ENCODE peak calls at places on chromosome 9, in eight cellular contexts. E is kidney; L is colonic mucosa; A is H1; S is heart right ventricle; C is effector memory CD4-positive, alpha-beta T cell; H is neuronal stem cell; F is left ventricle myocardium inferior. Z is an unnamed sample.

GRCh38 chr9:24045150-24045549 is 219.1 kb upstream of the ELAVL2 start:
- DNase-seq in E (no peak), L (no peak), A (no peak), S (no peak), C (no peak), H (no peak), F (no peak), Z (no peak)

GRCh38 chr9:111966324-111966723 is 69.7 kb downstream of the UGCG start:
- DNase-seq in E (no peak), L (no peak), A (no peak), S (no peak), C (no peak), H (no peak), F (no peak), Z (no peak)

GRCh38 chr9:31908891-31909480 is 475.5 kb upstream of the ACO1 start:
- DNase-seq in E (no peak), L (no peak), A (no peak), S (no peak), C (no peak), H (no peak), F (no peak), Z (no peak)

GRCh38 chr9:35350212-35350611 is 139.7 kb upstream of the RUSC2 start:
- DNase-seq in E (no peak), L (no peak), A (no peak), S (no peak), C (no peak), H (no peak), F (no peak), Z (no peak)

GRCh38 chr9:70962761-70963445 is 158.5 kb downstream of the TRPM3 start:
- DNase-seq in E (no peak), L (no peak), A (no peak), S (no peak), C (no peak), H (no peak), F (no peak), Z (peak; percentile 40)

GRCh38 chr9:93130861-93131481 is 3.1 kb downstream of the NINJ1 start:
- DNase-seq in E (no peak), L (no peak), A (no peak), S (no peak), C (no peak), H (no peak), F (peak; percentile 58), Z (no peak)

GRCh38 chr9:95516221-95516735 is 493 bp downstream of the PTCH1 start:
- DNase-seq in E (peak; percentile 68), L (no peak), A (no peak), S (no peak), C (no peak), H (no peak), F (no peak), Z (no peak)

GRCh38 chr9:116713266-116713665 is 26.2 kb downstream of the TRIM32 start:
- DNase-seq in E (no peak), L (no peak), A (no peak), S (no peak), C (no peak), H (no peak), F (no peak), Z (no peak)

GRCh38 chr9:20355022-20355421 is 267.3 kb downstream of the MLLT3 start:
- DNase-seq in E (no peak), L (no peak), A (no peak), S (no peak), C (no peak), H (no peak), F (no peak), Z (peak; percentile 78)

GRCh38 chr9:28365020-28365640 is 791.8 kb upstream of the C9orf72 start:
- DNase-seq in E (no peak), L (no peak), A (peak; percentile 29), S (no peak), C (no peak), H (peak; percentile 21), F (no peak), Z (no peak)

GRCh38 chr9:71683598-71684235 is 84.6 kb downstream of the CEMIP2 start:
- DNase-seq in E (no peak), L (no peak), A (peak; percentile 51), S (no peak), C (no peak), H (peak; percentile 18), F (no peak), Z (peak; percentile 31)

GRCh38 chr9:109012876-109013677 is at the start of gene CTNNAL1:
- DNase-seq in E (peak; percentile 98), L (peak; percentile 97), A (peak; percentile 71), S (peak; percentile 95), C (peak; percentile 83), H (peak; percentile 87), F (peak; percentile 97), Z (peak; percentile 87)

GRCh38 chr9:104682642-104683041 is 11.7 kb upstream of the OR13D1 start:
- DNase-seq in E (no peak), L (no peak), A (no peak), S (no peak), C (no peak), H (peak; percentile 38), F (no peak), Z (peak; percentile 16)

GRCh38 chr9:69975681-69976080 is 68.0 kb upstream of the MAMDC2 start:
- DNase-seq in E (no peak), L (no peak), A (no peak), S (no peak), C (no peak), H (no peak), F (no peak), Z (peak; percentile 63)

GRCh38 chr9:74672237-74672636 is 175.1 kb downstream of the RORB start:
- DNase-seq in E (no peak), L (no peak), A (no peak), S (no peak), C (no peak), H (no peak), F (no peak), Z (no peak)

GRCh38 chr9:129237195-129237611 is 59.1 kb upstream of the IER5L start:
- DNase-seq in E (peak; percentile 43), L (no peak), A (no peak), S (no peak), C (peak; percentile 23), H (no peak), F (no peak), Z (peak; percentile 59)

GRCh38 chr9:74275872-74276508 is 221.1 kb upstream of the RORB start:
- DNase-seq in E (peak; percentile 72), L (no peak), A (no peak), S (no peak), C (no peak), H (no peak), F (no peak), Z (no peak)

GRCh38 chr9:133715866-133716563 is 22.1 kb downstream of the SARDH start:
- DNase-seq in E (peak; percentile 79), L (no peak), A (no peak), S (no peak), C (no peak), H (no peak), F (no peak), Z (peak; percentile 27)

GRCh38 chr9:93635186-93636107 is 59.1 kb downstream of the PHF2 start:
- DNase-seq in E (no peak), L (no peak), A (no peak), S (no peak), C (no peak), H (no peak), F (no peak), Z (no peak)

GRCh38 chr9:93676310-93677054 is 100.1 kb downstream of the PHF2 start:
- DNase-seq in E (peak; percentile 54), L (no peak), A (no peak), S (peak; percentile 3), C (no peak), H (no peak), F (peak; percentile 7), Z (no peak)

GRCh38 chr9:556199-556598 is 285.3 kb upstream of the DMRT1 start:
- DNase-seq in E (no peak), L (no peak), A (no peak), S (no peak), C (no peak), H (no peak), F (no peak), Z (no peak)

GRCh38 chr9:68822596-68823165 is 117.6 kb downstream of the PIP5K1B start:
- DNase-seq in E (no peak), L (peak; percentile 44), A (no peak), S (peak; percentile 65), C (no peak), H (no peak), F (peak; percentile 60), Z (peak; percentile 16)

GRCh38 chr9:131264231-131264630 is 12.1 kb downstream of the FAM78A start:
- DNase-seq in E (no peak), L (no peak), A (no peak), S (no peak), C (peak; percentile 39), H (no peak), F (no peak), Z (no peak)
- H3K4me3 ChIP-seq in E (no peak overlapping the region), L (no peak overlapping the region), A (no peak overlapping the region), S (no peak overlapping the region), C (no peak overlapping the region), H (no peak overlapping the region), F (no peak overlapping the region), Z (no peak overlapping the region)

DNA sequence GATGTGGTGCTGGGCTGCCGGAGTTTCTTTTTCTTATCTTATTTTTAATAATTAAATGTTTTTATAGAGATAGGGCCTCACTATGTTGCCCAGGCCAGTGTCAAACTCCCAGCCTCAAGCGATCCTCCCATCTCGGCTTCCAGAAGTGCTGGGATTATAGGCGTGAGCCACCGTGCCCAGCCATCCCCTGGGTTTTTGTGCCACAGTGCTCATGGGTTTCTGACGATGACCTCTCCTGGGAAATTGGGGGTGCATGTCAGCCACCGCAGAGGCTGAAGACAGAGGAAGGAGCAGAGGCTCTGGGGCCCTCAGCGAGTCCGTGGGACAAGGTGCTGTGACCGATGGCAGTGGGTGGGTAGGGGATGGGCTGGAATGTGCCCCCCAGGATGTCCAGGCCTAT is 14.4 kb downstream of the GPSM1 start:
- DNase-seq in E (no peak), L (no peak), A (no peak), S (no peak), C (no peak), H (no peak), F (no peak), Z (no peak)
- H3K27ac ChIP-seq in E (no peak overlapping the region), L (no peak overlapping the region), A (no peak overlapping the region), S (peak overlapping the region; percentile 92), C (no peak overlapping the region), H (peak overlapping the region; percentile 68), F (peak overlapping the region; percentile 96), Z (no peak overlapping the region)

GRCh38 chr9:135760465-135760864 is 58.5 kb downstream of the KCNT1 start:
- DNase-seq in E (no peak), L (no peak), A (no peak), S (no peak), C (no peak), H (no peak), F (no peak), Z (no peak)
- H3K4me3 ChIP-seq in E (no peak overlapping the region), L (no peak overlapping the region), A (no peak overlapping the region), S (no peak overlapping the region), C (no peak overlapping the region), H (no peak overlapping the region), F (no peak overlapping the region), Z (no peak overlapping the region)

DNA sequence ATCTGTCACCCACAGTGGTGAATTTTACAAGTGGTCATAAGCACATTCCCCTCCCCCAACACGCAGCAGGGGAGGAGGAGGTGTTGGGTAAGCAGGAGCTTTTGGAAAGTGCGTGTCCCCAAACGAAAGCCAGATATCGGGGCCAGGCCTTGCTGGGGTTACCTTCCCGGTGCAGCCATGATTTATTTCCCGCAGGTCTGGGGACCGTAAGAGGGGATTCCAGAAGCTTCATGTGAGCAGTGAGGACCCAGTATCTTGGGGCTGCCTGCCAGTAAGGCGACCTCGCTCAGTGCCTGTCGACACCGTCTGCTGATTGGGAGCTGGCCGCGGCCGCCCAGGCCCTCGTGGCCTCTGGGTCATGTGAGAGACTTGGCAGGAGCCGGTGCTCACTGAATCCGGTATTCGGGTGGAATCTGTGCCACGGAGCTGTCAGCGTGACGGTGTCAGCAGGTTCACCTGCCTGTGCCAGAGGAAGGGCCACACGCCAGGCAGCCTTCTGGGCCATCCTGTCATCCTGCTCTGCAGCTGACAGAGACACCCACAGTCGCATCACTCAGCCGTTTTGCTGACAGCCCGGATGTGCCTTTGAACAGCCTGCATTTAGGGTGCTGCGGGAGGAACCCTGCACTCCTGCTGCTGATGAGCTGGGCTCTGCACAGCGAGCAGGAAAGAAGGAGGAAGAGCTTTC is 37.3 kb downstream of the SEC61B start:
- DNase-seq in E (peak; percentile 92), L (peak; percentile 38), A (no peak), S (peak; percentile 87), C (no peak), H (no peak), F (peak; percentile 88), Z (no peak)
- H3K27ac ChIP-seq in E (peak overlapping the region; percentile 85), L (no peak overlapping the region), A (no peak overlapping the region), S (peak overlapping the region; percentile 80), C (no peak overlapping the region), H (no peak overlapping the region), F (peak overlapping the region; percentile 82), Z (no peak overlapping the region)